ENCODE peak calls at places on chromosomes 5 and 9, in four cellular contexts. One of them, this sample, is unnamed.

GRCh38 chr5:118657576-118657975 is 330.8 kb downstream of the DTWD2 start:
- DNase-seq in body of pancreas: no peak
- DNase-seq in gastrocnemius medialis: no peak
- DNase-seq in left ventricle myocardium inferior: no peak
- DNase-seq in this sample: no peak

GRCh38 chr9:114027159-114027895 is 50.8 kb downstream of the AMBP start:
- DNase-seq in body of pancreas: no peak
- DNase-seq in gastrocnemius medialis: no peak
- DNase-seq in left ventricle myocardium inferior: no peak
- DNase-seq in this sample: no peak

GRCh38 chr5:135566422-135567416 is 12.1 kb downstream of the CXCL14 start:
- DNase-seq in body of pancreas: no peak
- DNase-seq in gastrocnemius medialis: no peak
- DNase-seq in left ventricle myocardium inferior: no peak
- DNase-seq in this sample: no peak

GRCh38 chr5:178080618-178081410 is 32.5 kb upstream of the N4BP3 start:
- DNase-seq in body of pancreas: no peak
- DNase-seq in gastrocnemius medialis: no peak
- DNase-seq in left ventricle myocardium inferior: no peak
- DNase-seq in this sample: no peak

GRCh38 chr9:34984049-34984448 is 5.5 kb upstream of the DNAJB5 start:
- DNase-seq in body of pancreas: no peak
- DNase-seq in gastrocnemius medialis: no peak
- DNase-seq in left ventricle myocardium inferior: no peak
- DNase-seq in this sample: no peak

GRCh38 chr5:35003018-35003957 is 44.5 kb downstream of the AGXT2 start:
- DNase-seq in body of pancreas: peak; percentile 47
- DNase-seq in gastrocnemius medialis: no peak
- DNase-seq in left ventricle myocardium inferior: no peak
- DNase-seq in this sample: peak; percentile 14

GRCh38 chr9:8769153-8769552 is 969.6 kb upstream of the DMAC1 start:
- DNase-seq in body of pancreas: no peak
- DNase-seq in gastrocnemius medialis: no peak
- DNase-seq in left ventricle myocardium inferior: no peak
- DNase-seq in this sample: no peak

GRCh38 chr5:55324815-55325418 is 17.1 kb downstream of the MTREX start:
- DNase-seq in body of pancreas: no peak
- DNase-seq in gastrocnemius medialis: no peak
- DNase-seq in left ventricle myocardium inferior: no peak
- DNase-seq in this sample: no peak

GRCh38 chr5:119751734-119752094 is 122.4 kb downstream of the FAM170A start:
- DNase-seq in body of pancreas: no peak
- DNase-seq in gastrocnemius medialis: no peak
- DNase-seq in left ventricle myocardium inferior: no peak
- DNase-seq in this sample: no peak

GRCh38 chr9:116873441-116873840 is 186.3 kb downstream of the TRIM32 start:
- DNase-seq in body of pancreas: no peak
- DNase-seq in gastrocnemius medialis: no peak
- DNase-seq in left ventricle myocardium inferior: no peak
- DNase-seq in this sample: no peak

GRCh38 chr9:122562134-122562760 is 9.3 kb downstream of the OR1N2 start:
- DNase-seq in body of pancreas: no peak
- DNase-seq in gastrocnemius medialis: no peak
- DNase-seq in left ventricle myocardium inferior: no peak
- DNase-seq in this sample: no peak

GRCh38 chr5:97089149-97089801 is 53.1 kb downstream of the LIX1 start:
- DNase-seq in body of pancreas: no peak
- DNase-seq in gastrocnemius medialis: no peak
- DNase-seq in left ventricle myocardium inferior: no peak
- DNase-seq in this sample: no peak

GRCh38 chr9:136531186-136531903 is 14.5 kb downstream of the NOTCH1 start:
- DNase-seq in body of pancreas: no peak
- DNase-seq in gastrocnemius medialis: no peak
- DNase-seq in left ventricle myocardium inferior: no peak
- DNase-seq in this sample: no peak

GRCh38 chr9:125203259-125203658 is 2.9 kb downstream of the RABEPK start:
- DNase-seq in body of pancreas: no peak
- DNase-seq in gastrocnemius medialis: no peak
- DNase-seq in left ventricle myocardium inferior: no peak
- DNase-seq in this sample: no peak

GRCh38 chr9:135320943-135321342 is 158.6 kb upstream of the PPP1R26 start:
- DNase-seq in body of pancreas: no peak
- DNase-seq in gastrocnemius medialis: no peak
- DNase-seq in left ventricle myocardium inferior: no peak
- DNase-seq in this sample: no peak

GRCh38 chr5:59640411-59640810 is 253.1 kb downstream of the PDE4D start:
- DNase-seq in body of pancreas: no peak
- DNase-seq in gastrocnemius medialis: peak; percentile 77
- DNase-seq in left ventricle myocardium inferior: peak; percentile 18
- DNase-seq in this sample: no peak

GRCh38 chr5:54525692-54526091 is 8.1 kb downstream of the SNX18 start:
- DNase-seq in body of pancreas: no peak
- DNase-seq in gastrocnemius medialis: no peak
- DNase-seq in left ventricle myocardium inferior: no peak
- DNase-seq in this sample: no peak

GRCh38 chr5:59124983-59125960 is 542.4 kb downstream of the RAB3C start:
- DNase-seq in body of pancreas: no peak
- DNase-seq in gastrocnemius medialis: no peak
- DNase-seq in left ventricle myocardium inferior: no peak
- DNase-seq in this sample: no peak

GRCh38 chr5:55141945-55142690 is 17.9 kb upstream of the GPX8 start:
- DNase-seq in body of pancreas: no peak
- DNase-seq in gastrocnemius medialis: no peak
- DNase-seq in left ventricle myocardium inferior: no peak
- DNase-seq in this sample: no peak

GRCh38 chr9:27726244-27727141 is 153.2 kb upstream of the C9orf72 start:
- DNase-seq in body of pancreas: peak; percentile 70
- DNase-seq in gastrocnemius medialis: peak; percentile 6
- DNase-seq in left ventricle myocardium inferior: peak; percentile 20
- DNase-seq in this sample: no peak

GRCh38 chr9:79213417-79214125 is 358.2 kb upstream of the TLE4 start:
- DNase-seq in body of pancreas: no peak
- DNase-seq in gastrocnemius medialis: no peak
- DNase-seq in left ventricle myocardium inferior: no peak
- DNase-seq in this sample: no peak

GRCh38 chr9:115042781-115043509 is 75.0 kb downstream of the TNC start:
- DNase-seq in body of pancreas: no peak
- DNase-seq in gastrocnemius medialis: no peak
- DNase-seq in left ventricle myocardium inferior: no peak
- DNase-seq in this sample: no peak

GRCh38 chr5:94485017-94485517 is 133.3 kb downstream of the KIAA0825 start:
- DNase-seq in body of pancreas: no peak
- DNase-seq in gastrocnemius medialis: no peak
- DNase-seq in left ventricle myocardium inferior: no peak
- DNase-seq in this sample: no peak

GRCh38 chr5:79691007-79691406 is 1.4 kb downstream of the CMYA5 start:
- DNase-seq in body of pancreas: no peak
- DNase-seq in gastrocnemius medialis: no peak
- DNase-seq in left ventricle myocardium inferior: no peak
- DNase-seq in this sample: no peak

GRCh38 chr5:79191457-79191856 is 44.5 kb upstream of the JMY start:
- DNase-seq in body of pancreas: no peak
- DNase-seq in gastrocnemius medialis: no peak
- DNase-seq in left ventricle myocardium inferior: no peak
- DNase-seq in this sample: no peak

GRCh38 chr5:150780816-150781221 is 2.3 kb downstream of the SMIM3 start:
- DNase-seq in body of pancreas: no peak
- DNase-seq in gastrocnemius medialis: no peak
- DNase-seq in left ventricle myocardium inferior: no peak
- DNase-seq in this sample: no peak

GRCh38 chr5:133399247-133399891 is 213.0 kb downstream of the FSTL4 start:
- DNase-seq in body of pancreas: no peak
- DNase-seq in gastrocnemius medialis: no peak
- DNase-seq in left ventricle myocardium inferior: no peak
- DNase-seq in this sample: no peak

GRCh38 chr5:172837640-172838039 is 3.6 kb downstream of the ERGIC1 start:
- DNase-seq in body of pancreas: peak; percentile 94
- DNase-seq in gastrocnemius medialis: no peak
- DNase-seq in left ventricle myocardium inferior: no peak
- DNase-seq in this sample: no peak

GRCh38 chr9:1877951-1878350 is 137.2 kb upstream of the SMARCA2 start:
- DNase-seq in body of pancreas: no peak
- DNase-seq in gastrocnemius medialis: no peak
- DNase-seq in left ventricle myocardium inferior: no peak
- DNase-seq in this sample: no peak

GRCh38 chr9:1875251-1875851 is 139.8 kb upstream of the SMARCA2 start:
- DNase-seq in body of pancreas: no peak
- DNase-seq in gastrocnemius medialis: no peak
- DNase-seq in left ventricle myocardium inferior: no peak
- DNase-seq in this sample: no peak

GRCh38 chr9:1875921-1876448 is 139.2 kb upstream of the SMARCA2 start:
- DNase-seq in body of pancreas: no peak
- DNase-seq in gastrocnemius medialis: no peak
- DNase-seq in left ventricle myocardium inferior: no peak
- DNase-seq in this sample: no peak

GRCh38 chr9:1878817-1879216 is 136.3 kb upstream of the SMARCA2 start:
- DNase-seq in body of pancreas: no peak
- DNase-seq in gastrocnemius medialis: no peak
- DNase-seq in left ventricle myocardium inferior: no peak
- DNase-seq in this sample: no peak

DNA sequence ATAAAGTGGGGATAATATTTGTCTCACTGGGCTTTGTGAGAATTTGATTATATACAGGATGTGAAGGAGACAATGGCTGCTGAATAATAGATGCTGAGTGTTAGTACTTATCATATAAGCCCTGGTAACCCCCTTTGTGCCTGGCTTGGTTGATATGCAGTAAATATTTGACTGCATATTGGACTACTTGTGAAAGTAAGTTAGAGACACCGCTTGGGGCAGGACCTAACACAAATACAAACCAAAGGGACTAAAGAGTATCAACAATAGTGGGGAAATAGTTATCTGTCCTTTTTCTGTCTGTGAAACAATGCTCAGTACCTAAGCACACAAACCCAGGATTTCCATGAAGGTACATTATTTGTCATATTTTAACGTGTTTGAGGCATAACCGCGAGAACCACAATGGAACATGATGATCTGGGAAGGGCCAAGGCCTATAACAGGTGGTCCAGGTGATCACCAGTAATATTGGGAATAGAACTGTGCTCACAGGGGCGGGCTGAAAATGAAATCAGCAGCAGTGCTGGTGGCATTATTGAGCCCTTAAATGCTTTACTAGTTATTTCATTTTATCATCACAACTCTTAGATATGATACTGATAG is 138.2 kb upstream of the SMARCA2 start:
- DNase-seq in body of pancreas: no peak
- DNase-seq in gastrocnemius medialis: no peak
- DNase-seq in left ventricle myocardium inferior: no peak
- DNase-seq in this sample: no peak
- H3K4me1 ChIP-seq in body of pancreas: no peaks in the 10 kb centered on the region
- H3K4me1 ChIP-seq in gastrocnemius medialis: no peaks in the 10 kb centered on the region
- H3K4me1 ChIP-seq in left ventricle myocardium inferior: no peaks in the 10 kb centered on the region
- H3K4me1 ChIP-seq in this sample: peaks cover 8% of the 10 kb centered on the region

DNA sequence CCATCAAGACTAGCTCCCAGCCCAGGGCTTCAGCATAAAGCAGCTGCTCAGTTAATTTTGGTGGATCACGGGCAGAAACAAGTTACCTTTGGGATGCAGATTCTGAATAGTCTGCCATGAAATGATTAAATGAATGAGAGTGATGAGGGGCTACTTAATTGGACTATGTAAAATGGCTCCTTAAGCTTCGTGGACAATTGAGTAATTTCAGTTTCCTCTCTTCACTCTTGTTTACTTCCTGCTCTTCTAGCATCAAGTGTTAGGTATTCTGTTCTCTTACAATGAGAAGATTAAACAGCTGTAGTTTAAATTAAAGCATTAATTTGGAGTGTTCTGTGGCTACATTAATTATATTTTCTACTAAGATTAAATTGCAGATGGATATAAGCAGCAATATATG is 28.1 kb downstream of the PIK3R1 start:
- DNase-seq in body of pancreas: no peak
- DNase-seq in gastrocnemius medialis: no peak
- DNase-seq in left ventricle myocardium inferior: no peak
- DNase-seq in this sample: no peak
- H3K4me1 ChIP-seq in body of pancreas: peaks cover 11% of the 10 kb centered on the region
- H3K4me1 ChIP-seq in gastrocnemius medialis: peaks cover 55% of the 10 kb centered on the region
- H3K4me1 ChIP-seq in left ventricle myocardium inferior: peaks cover 100% of the 10 kb centered on the region
- H3K4me1 ChIP-seq in this sample: peaks cover 28% of the 10 kb centered on the region

GRCh38 chr5:82355053-82355452 is 76.9 kb upstream of the RPS23 start:
- DNase-seq in body of pancreas: no peak
- DNase-seq in gastrocnemius medialis: no peak
- DNase-seq in left ventricle myocardium inferior: no peak
- DNase-seq in this sample: no peak

GRCh38 chr5:82354543-82354942 is 76.4 kb upstream of the RPS23 start:
- DNase-seq in body of pancreas: no peak
- DNase-seq in gastrocnemius medialis: no peak
- DNase-seq in left ventricle myocardium inferior: no peak
- DNase-seq in this sample: no peak

GRCh38 chr5:82356808-82357671 is 78.9 kb upstream of the RPS23 start:
- DNase-seq in body of pancreas: peak; percentile 62
- DNase-seq in gastrocnemius medialis: peak; percentile 24
- DNase-seq in left ventricle myocardium inferior: peak; percentile 78
- DNase-seq in this sample: peak; percentile 74

GRCh38 chr5:82355921-82356454 is 77.8 kb upstream of the RPS23 start:
- DNase-seq in body of pancreas: no peak
- DNase-seq in gastrocnemius medialis: no peak
- DNase-seq in left ventricle myocardium inferior: no peak
- DNase-seq in this sample: no peak

GRCh38 chr5:82355496-82355895 is 77.3 kb upstream of the RPS23 start:
- DNase-seq in body of pancreas: no peak
- DNase-seq in gastrocnemius medialis: no peak
- DNase-seq in left ventricle myocardium inferior: peak; percentile 34
- DNase-seq in this sample: no peak
- H3K4me1 ChIP-seq in body of pancreas: no peaks in the 10 kb centered on the region
- H3K4me1 ChIP-seq in gastrocnemius medialis: no peaks in the 10 kb centered on the region
- H3K4me1 ChIP-seq in left ventricle myocardium inferior: peaks cover 46% of the 10 kb centered on the region
- H3K4me1 ChIP-seq in this sample: peaks cover 8% of the 10 kb centered on the region

GRCh38 chr9:96557921-96558320 is 61.7 kb downstream of the CDC14B start:
- DNase-seq in body of pancreas: no peak
- DNase-seq in gastrocnemius medialis: no peak
- DNase-seq in left ventricle myocardium inferior: no peak
- DNase-seq in this sample: no peak

GRCh38 chr9:96554326-96554725 is 65.3 kb downstream of the CDC14B start:
- DNase-seq in body of pancreas: no peak
- DNase-seq in gastrocnemius medialis: no peak
- DNase-seq in left ventricle myocardium inferior: no peak
- DNase-seq in this sample: no peak

GRCh38 chr9:96556701-96557461 is 62.8 kb downstream of the CDC14B start:
- DNase-seq in body of pancreas: no peak
- DNase-seq in gastrocnemius medialis: no peak
- DNase-seq in left ventricle myocardium inferior: peak; percentile 19
- DNase-seq in this sample: no peak

GRCh38 chr9:96554801-96555566 is 64.7 kb downstream of the CDC14B start:
- DNase-seq in body of pancreas: no peak
- DNase-seq in gastrocnemius medialis: no peak
- DNase-seq in left ventricle myocardium inferior: no peak
- DNase-seq in this sample: no peak

GRCh38 chr9:96555567-96556386 is 63.9 kb downstream of the CDC14B start:
- DNase-seq in body of pancreas: no peak
- DNase-seq in gastrocnemius medialis: no peak
- DNase-seq in left ventricle myocardium inferior: no peak
- DNase-seq in this sample: no peak
- H3K4me1 ChIP-seq in body of pancreas: no peaks in the 10 kb centered on the region
- H3K4me1 ChIP-seq in gastrocnemius medialis: no peaks in the 10 kb centered on the region
- H3K4me1 ChIP-seq in left ventricle myocardium inferior: peaks cover 47% of the 10 kb centered on the region
- H3K4me1 ChIP-seq in this sample: no peaks in the 10 kb centered on the region